ENCODE peak calls at places on chromosomes 4 and X, in nine cellular contexts. Z is ovary; L is A673; Y is breast epithelium; R is naive thymus-derived CD4-positive, alpha-beta T cell; E is mammary epithelial cell; Q is SK-N-SH; A is bronchial epithelial cell; M is heart left ventricle. U is an unnamed sample. For H3K27me3, the result is how much of the 10 kb centered on the place peaks cover.

GRCh38 chr4:123939621-123940020 is 543.0 kb downstream of the SPRY1 start:
- DNase-seq in M (no peak), A (peak), R (no peak), L (peak), Q (no peak), Y (no peak), E (peak), Z (no peak), U (peak)

GRCh38 chr4:813900-814299 is 12.0 kb downstream of the CPLX1 start:
- DNase-seq in A (no peak), M (no peak), R (no peak), E (no peak), Z (no peak), L (no peak), Q (no peak), Y (no peak), U (no peak)

GRCh38 chrX:22004866-22005265 is 27.3 kb upstream of the PHEX start:
- DNase-seq in A (no peak), E (no peak), Y (no peak), Q (no peak), R (no peak), L (no peak), M (no peak), Z (no peak), U (no peak)

GRCh38 chr4:15348695-15349094 is 79.1 kb upstream of the C1QTNF7 start:
- DNase-seq in A (peak), Q (no peak), Z (no peak), Y (no peak), M (no peak), R (no peak), L (no peak), E (peak), U (no peak)

GRCh38 chr4:88796545-88796944 is 98.9 kb upstream of the NAP1L5 start:
- DNase-seq in Z (no peak), E (no peak), Q (no peak), L (no peak), M (no peak), A (no peak), Y (no peak), R (no peak), U (no peak)

GRCh38 chr4:106039796-106040195 is 144.5 kb downstream of the NPNT start:
- DNase-seq in A (no peak), R (no peak), M (no peak), E (no peak), L (peak), Z (no peak), Y (no peak), Q (no peak), U (no peak)

GRCh38 chrX:122910697-122911096 is 273.4 kb upstream of the GRIA3 start:
- DNase-seq in Y (no peak), A (no peak), R (no peak), Z (no peak), M (no peak), E (no peak), L (no peak), Q (no peak), U (no peak)

GRCh38 chrX:135477576-135477975 is 42.9 kb upstream of the INTS6L start:
- DNase-seq in A (peak), Y (peak), L (peak), Q (peak), M (peak), E (peak), R (peak), Z (peak), U (no peak)

GRCh38 chr4:132297346-132297745 is 851.7 kb upstream of the PCDH10 start:
- DNase-seq in A (no peak), Y (no peak), E (no peak), L (peak), M (no peak), Z (no peak), R (no peak), Q (no peak), U (no peak)

GRCh38 chr4:182756161-182756690 is 161.0 kb downstream of the DCTD start:
- DNase-seq in Y (no peak), Q (no peak), Z (no peak), M (no peak), L (no peak), A (peak), E (no peak), R (no peak), U (no peak)

GRCh38 chr4:115249808-115250207 is 136.4 kb upstream of the NDST4 start:
- DNase-seq in Z (no peak), A (peak), M (no peak), Q (no peak), E (peak), R (no peak), L (no peak), Y (no peak), U (no peak)

GRCh38 chr4:656651-657337 is 17.3 kb downstream of the ATP5ME start:
- DNase-seq in L (no peak), Z (no peak), E (no peak), A (no peak), M (no peak), Y (no peak), R (no peak), Q (peak), U (no peak)

GRCh38 chr4:168421671-168422070 is 58.6 kb downstream of the DDX60L start:
- DNase-seq in L (no peak), A (peak), M (no peak), Y (peak), R (no peak), Z (no peak), E (peak), Q (no peak), U (peak)

GRCh38 chr4:173518419-173519102 is 11.5 kb downstream of the HAND2 start:
- DNase-seq in Q (peak), Z (no peak), R (no peak), L (no peak), Y (no peak), M (no peak), A (peak), E (no peak), U (no peak)

GRCh38 chrX:79371640-79372039 is 4.5 kb upstream of the ITM2A start:
- DNase-seq in M (no peak), R (no peak), A (no peak), Z (no peak), Y (no peak), Q (no peak), E (no peak), L (no peak), U (no peak)

GRCh38 chrX:151981129-151981528 is 6.7 kb upstream of the GABRE start:
- DNase-seq in E (peak), Y (no peak), Q (no peak), L (no peak), R (no peak), M (no peak), Z (no peak), A (peak), U (peak)

GRCh38 chrX:53284684-53285447 is 3.5 kb upstream of the IQSEC2 start:
- DNase-seq in Q (peak), L (peak), Y (peak), M (peak), E (peak), Z (peak), R (peak), A (peak), U (no peak)

GRCh38 chr4:153497988-153498967 is 32.1 kb downstream of the TMEM131L start:
- DNase-seq in Q (no peak), Y (no peak), A (no peak), L (no peak), Z (peak), R (peak), E (no peak), M (peak), U (no peak)

GRCh38 chr4:153495480-153496206 is 29.5 kb downstream of the TMEM131L start:
- DNase-seq in Y (no peak), L (no peak), A (peak), R (peak), Q (no peak), M (no peak), E (peak), Z (no peak), U (no peak)

GRCh38 chr4:153497091-153497531 is 31.0 kb downstream of the TMEM131L start:
- DNase-seq in E (peak), Z (no peak), Y (no peak), M (no peak), A (peak), Q (no peak), R (peak), L (no peak), U (no peak)

GRCh38 chr4:153490985-153491483 is 24.9 kb downstream of the TMEM131L start:
- DNase-seq in Y (no peak), A (no peak), Q (no peak), R (no peak), Z (no peak), L (no peak), E (no peak), M (no peak), U (no peak)

DNA sequence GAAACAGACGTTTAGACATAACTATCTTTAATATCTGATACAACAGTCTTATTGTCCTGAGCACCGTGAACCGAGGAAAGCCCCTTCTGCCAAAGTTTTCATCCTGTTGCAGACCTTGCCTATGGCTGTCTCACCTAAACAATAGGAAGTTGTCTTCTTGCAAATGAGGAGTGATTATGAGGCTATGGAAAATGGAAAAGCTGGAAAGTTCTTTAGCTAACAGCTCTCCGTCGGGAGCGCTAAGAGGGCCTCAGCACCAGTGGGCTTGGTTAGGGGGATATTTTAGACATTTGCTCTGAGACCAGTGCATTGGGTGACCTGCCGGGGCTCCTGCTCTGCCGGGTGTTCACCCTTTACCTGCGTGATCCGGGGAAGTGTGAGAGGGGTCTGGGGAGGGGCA is 28.4 kb downstream of the TMEM131L start:
- DNase-seq in R (peak), Q (no peak), L (no peak), M (no peak), A (no peak), Z (no peak), Y (no peak), E (peak), U (no peak)
- H3K4me3 ChIP-seq in R (no peak), Q (no peak), L (no peak), M (no peak), A (no peak), Z (no peak), Y (no peak), E (no peak), U (no peak)

GRCh38 chr4:185016946-185017797 is 1.1 kb upstream of the HELT start:
- DNase-seq in E (peak), R (no peak), M (no peak), A (no peak), Z (no peak), Y (no peak), Q (no peak), L (no peak), U (no peak)

GRCh38 chr4:185013715-185014114 is 4.6 kb upstream of the HELT start:
- DNase-seq in Y (no peak), A (no peak), L (no peak), R (no peak), M (no peak), Z (no peak), E (no peak), Q (no peak), U (no peak)

GRCh38 chr4:185015108-185015507 is 3.2 kb upstream of the HELT start:
- DNase-seq in Y (no peak), E (no peak), A (no peak), M (no peak), Z (no peak), L (no peak), Q (no peak), R (no peak), U (no peak)

GRCh38 chr4:185016101-185016940 is 2.0 kb upstream of the HELT start:
- DNase-seq in E (no peak), L (no peak), R (no peak), Y (no peak), Z (no peak), M (no peak), Q (no peak), A (no peak), U (no peak)

DNA sequence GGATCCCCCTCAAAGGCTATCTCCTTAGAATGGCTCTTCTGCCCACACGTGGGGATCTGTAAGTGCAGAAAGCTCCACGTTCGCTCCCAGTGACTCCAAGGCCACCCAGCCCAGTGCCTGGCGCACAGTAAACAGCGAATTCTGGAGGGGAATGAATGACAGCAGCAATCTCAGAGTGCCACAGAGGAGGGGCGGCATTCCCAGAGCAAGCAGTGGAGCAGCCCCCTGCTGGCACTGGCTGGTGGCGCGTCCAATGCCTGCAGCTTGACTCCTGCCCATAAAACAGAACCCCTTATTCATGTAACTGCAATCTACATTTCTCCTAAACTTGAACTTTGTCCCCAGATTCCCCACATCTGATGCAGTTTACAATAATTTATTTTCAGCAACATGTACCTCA is 6.9 kb upstream of the HELT start:
- DNase-seq in M (no peak), R (no peak), Q (peak), Y (no peak), Z (no peak), L (peak), E (no peak), A (no peak), U (no peak)
- H3K27me3 ChIP-seq in M (half or more), R (under half), Q (under half), Y (under half), Z (under half), L (half or more), E (under half), A (under half), U (half or more)

GRCh38 chrX:2610246-2611170 is 80.6 kb upstream of the CD99 start:
- DNase-seq in A (peak), M (no peak), R (no peak), Z (no peak), E (no peak), Q (no peak), L (no peak), Y (no peak), U (no peak)
- H3K4me3 ChIP-seq in A (peak), M (no peak), R (peak), Z (peak), E (peak), Q (peak), L (peak), Y (peak), U (peak)

GRCh38 chrX:50747471-50747900 is 66.5 kb downstream of the SHROOM4 start:
- DNase-seq in A (no peak), E (peak), M (peak), Q (peak), R (no peak), Y (no peak), L (peak), Z (no peak), U (no peak)
- H3K27me3 ChIP-seq in A (under half), E (under half), M (under half), Q (under half), R (under half), Y (under half), L (under half), Z (under half), U (under half)

GRCh38 chrX:1392376-1393130 is 640 bp upstream of the SLC25A6 start:
- DNase-seq in M (peak), E (peak), Z (peak), L (peak), Q (peak), R (no peak), Y (peak), A (peak), U (no peak)

GRCh38 chrX:1397001-1397400 is 5.1 kb upstream of the SLC25A6 start:
- DNase-seq in L (no peak), R (no peak), Q (no peak), Y (no peak), M (no peak), Z (no peak), A (no peak), E (no peak), U (no peak)

GRCh38 chrX:1395646-1396216 is 3.8 kb upstream of the SLC25A6 start:
- DNase-seq in Z (no peak), Q (no peak), L (no peak), A (no peak), E (no peak), R (no peak), Y (no peak), M (no peak), U (no peak)

GRCh38 chrX:1393871-1394615 is 2.1 kb upstream of the SLC25A6 start:
- DNase-seq in L (no peak), R (peak), Q (no peak), E (no peak), A (no peak), Z (no peak), Y (no peak), M (no peak), U (no peak)

DNA sequence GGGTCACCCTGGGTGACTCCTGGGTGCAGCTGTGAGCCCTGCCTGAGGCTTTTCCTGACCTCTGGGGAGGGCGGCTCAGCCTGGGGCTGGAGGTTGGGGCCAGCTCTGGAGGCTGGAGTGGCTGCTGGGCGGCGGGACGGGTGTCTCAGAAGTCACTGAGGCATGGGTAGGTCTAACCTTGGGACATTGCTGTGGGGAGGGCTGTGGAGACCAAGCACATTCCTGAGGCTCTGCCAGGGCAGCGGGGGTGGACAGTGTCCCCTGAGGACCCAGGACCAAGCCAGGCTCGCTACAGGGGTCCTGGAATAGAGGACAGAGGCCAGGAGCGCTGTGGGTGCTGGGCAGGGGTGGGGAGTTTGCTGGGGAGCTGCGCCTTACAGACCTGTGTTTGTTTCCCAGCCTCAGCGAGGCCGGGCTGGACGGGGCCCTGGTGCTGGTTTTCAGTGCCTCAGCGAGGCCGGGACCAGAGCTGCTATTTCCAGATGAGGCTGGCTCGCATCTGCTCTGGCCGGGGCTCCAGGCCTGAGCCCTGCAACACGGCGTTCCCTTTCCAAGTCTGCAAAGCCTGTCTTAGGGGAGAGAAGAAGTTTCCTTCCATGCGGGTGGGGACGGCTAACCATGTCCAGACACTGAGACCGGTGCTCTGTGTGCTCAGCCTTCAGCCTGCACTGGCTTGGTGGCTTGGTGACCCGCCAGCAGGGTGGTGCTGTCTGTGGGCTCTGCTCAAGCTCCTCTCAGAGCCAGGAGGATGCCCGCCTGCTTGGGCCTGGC is 3.0 kb upstream of the SLC25A6 start:
- DNase-seq in L (no peak), Y (no peak), A (no peak), Q (no peak), M (no peak), E (no peak), R (peak), Z (peak), U (no peak)
- H3K4me3 ChIP-seq in L (no peak), Y (no peak), A (no peak), Q (no peak), M (no peak), E (no peak), R (no peak), Z (no peak), U (no peak)

GRCh38 chr4:3810796-3811485 is 44.8 kb downstream of the ADRA2C start:
- DNase-seq in Z (no peak), Y (no peak), A (no peak), L (no peak), M (no peak), R (no peak), Q (no peak), E (no peak), U (no peak)
- H3K27me3 ChIP-seq in Z (under half), Y (under half), A (under half), L (under half), M (under half), R (under half), Q (under half), E (under half), U (under half)

GRCh38 chrX:145817666-145818521 is at the start of gene SLITRK2:
- DNase-seq in L (no peak), R (no peak), E (no peak), Z (no peak), Q (no peak), Y (no peak), M (no peak), A (no peak), U (no peak)

GRCh38 chrX:145816607-145817298 is 876 bp upstream of the SLITRK2 start:
- DNase-seq in Y (no peak), Z (no peak), L (no peak), E (no peak), M (no peak), R (no peak), A (no peak), Q (no peak), U (no peak)

GRCh38 chrX:145820825-145821224 is 3.2 kb downstream of the SLITRK2 start:
- DNase-seq in Q (no peak), Z (no peak), A (no peak), M (no peak), Y (no peak), E (no peak), R (no peak), L (no peak), U (no peak)

GRCh38 chrX:145818522-145819075 is 970 bp downstream of the SLITRK2 start:
- DNase-seq in Z (no peak), A (no peak), E (no peak), L (no peak), R (no peak), Y (no peak), M (no peak), Q (no peak), U (no peak)

DNA sequence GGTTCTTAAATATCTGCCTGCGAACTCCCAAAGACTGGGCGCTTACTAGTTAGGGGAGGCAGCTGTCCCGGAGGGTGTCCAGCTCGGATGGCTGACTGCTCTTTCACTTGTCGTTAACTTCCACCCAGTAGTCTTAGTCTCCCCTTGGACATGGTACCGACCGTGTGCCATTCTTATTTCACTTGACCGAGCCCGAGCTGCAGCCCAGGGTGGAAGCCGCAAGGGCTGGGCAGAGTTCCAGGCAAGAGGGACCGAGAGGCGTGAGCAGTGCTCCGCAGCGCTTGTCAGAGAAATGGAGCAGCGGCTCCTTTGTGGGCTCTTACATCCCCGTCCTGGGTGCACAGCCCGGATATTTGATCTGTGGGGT is 347 bp upstream of the SLITRK2 start:
- DNase-seq in Y (no peak), L (no peak), Q (no peak), R (no peak), M (no peak), Z (no peak), E (no peak), A (no peak), U (no peak)
- H3K4me3 ChIP-seq in Y (peak), L (no peak), Q (no peak), R (no peak), M (no peak), Z (no peak), E (no peak), A (no peak), U (no peak)

GRCh38 chr4:40445671-40446070 is 110.5 kb downstream of the CHRNA9 start:
- DNase-seq in Y (no peak), Z (no peak), M (no peak), E (no peak), R (no peak), L (no peak), A (no peak), Q (no peak), U (no peak)
- H3K27me3 ChIP-seq in Y (under half), Z (under half), M (under half), E (under half), R (under half), L (under half), A (under half), Q (under half), U (under half)

DNA sequence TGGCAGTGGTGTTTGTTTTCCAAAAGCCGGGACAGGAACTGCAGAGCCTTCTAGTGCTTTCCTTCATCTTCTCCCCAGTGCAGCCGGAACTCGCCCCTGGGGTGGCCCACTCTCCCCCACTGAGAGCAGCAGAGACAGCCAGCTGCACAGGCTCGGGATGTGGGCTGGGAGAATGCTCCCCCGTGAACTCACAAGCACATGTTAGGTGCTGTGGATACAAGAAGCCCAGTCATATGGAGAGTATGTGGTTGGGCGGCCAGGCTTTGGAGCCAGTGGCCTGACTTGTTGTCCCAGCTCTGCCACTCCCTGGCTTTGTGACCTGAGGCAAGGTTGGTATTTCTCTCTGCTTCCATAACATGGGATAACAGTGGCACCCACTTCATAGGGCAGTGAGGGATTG is 9.4 kb upstream of the KIAA0232 start:
- DNase-seq in E (peak), M (no peak), Q (no peak), Y (peak), R (no peak), A (peak), Z (no peak), L (peak), U (no peak)
- H3K4me3 ChIP-seq in E (no peak), M (no peak), Q (no peak), Y (no peak), R (no peak), A (no peak), Z (no peak), L (no peak), U (no peak)